ENCODE peak calls at places on chromosomes 3 and 15, in ten cellular contexts. N, W, I, B, V, O, M, Y, K and L are unnamed samples.

GRCh38 chr15:31465083-31465955 is 138.7 kb downstream of the KLF13 start:
- DNase-seq in N (no peak), W (no peak), I (no peak), B (no peak), V (no peak), O (no peak), M (no peak), Y (no peak), K (no peak), L (no peak)

GRCh38 chr3:76369170-76369569 is 583.8 kb upstream of the ZNF717 start:
- DNase-seq in N (no peak), W (no peak), I (no peak), B (no peak), V (peak), O (no peak), M (no peak), Y (no peak), K (no peak), L (peak)

GRCh38 chr15:70328137-70329115 is 230.7 kb upstream of the TLE3 start:
- DNase-seq in N (no peak), W (no peak), I (no peak), B (peak), V (peak), O (no peak), M (no peak), Y (peak), K (no peak), L (no peak)

GRCh38 chr3:94303266-94303665 is 240.4 kb downstream of the NSUN3 start:
- DNase-seq in N (no peak), W (no peak), I (no peak), B (no peak), V (no peak), O (no peak), M (no peak), Y (peak), K (no peak), L (no peak)

GRCh38 chr3:197308591-197308990 is 10.2 kb upstream of the DLG1 start:
- DNase-seq in N (no peak), W (no peak), I (no peak), B (no peak), V (peak), O (no peak), M (no peak), Y (no peak), K (no peak), L (no peak)

GRCh38 chr3:197309528-197310361 is 11.3 kb upstream of the DLG1 start:
- DNase-seq in N (no peak), W (no peak), I (no peak), B (peak), V (peak), O (no peak), M (no peak), Y (peak), K (no peak), L (no peak)

GRCh38 chr3:100075731-100076543 is 38.4 kb downstream of the FILIP1L start:
- DNase-seq in N (no peak), W (no peak), I (no peak), B (no peak), V (no peak), O (no peak), M (no peak), Y (no peak), K (no peak), L (peak)

GRCh38 chr15:58864602-58865419 is 68.7 kb downstream of the SLTM start:
- DNase-seq in N (no peak), W (no peak), I (peak), B (no peak), V (peak), O (no peak), M (no peak), Y (peak), K (no peak), L (peak)

GRCh38 chr3:173747427-173747826 is 349.9 kb downstream of the NLGN1 start:
- DNase-seq in N (no peak), W (no peak), I (no peak), B (no peak), V (no peak), O (no peak), M (no peak), Y (no peak), K (no peak), L (no peak)